ENCODE peak calls at places on chromosomes 7 and 10, in ten cellular contexts. A is WTC11, L is activated gamma-delta T cell treated with Interleukin-2 at 50 U/mL for 16 hours, B is activated T-cell treated with anti-CD3 and anti-CD28 coated beads for 48 hours, G is frontal cortex, I is NCI-H1105 treated with DMSO at 0.1 percent for 48 hours, V is H4, R is mucosa of descending colon, X is brain microvascular endothelial cell, Y is AG10803. E is an unnamed sample.

GRCh38 chr10:24871006-24871405 is 81.4 kb downstream of the PRTFDC1 start:
- DNase-seq in A (no peak), L (no peak), B (no peak), G (no peak), I (no peak), V (no peak), R (no peak), X (no peak), Y (no peak), E (no peak)

GRCh38 chr10:126240483-126240882 is 147.8 kb downstream of the ADAM12 start:
- DNase-seq in A (no peak), L (no peak), B (no peak), G (peak; percentile 36), I (no peak), V (no peak), R (no peak), X (peak; percentile 49), Y (no peak), E (no peak)

GRCh38 chr10:89332718-89333281 is 5.0 kb downstream of the IFIT3 start:
- DNase-seq in A (no peak), L (no peak), B (no peak), G (no peak), I (no peak), V (no peak), R (no peak), X (no peak), Y (no peak), E (no peak)

GRCh38 chr10:2897619-2898508 is 169.5 kb upstream of the PFKP start:
- DNase-seq in A (no peak), L (no peak), B (peak; percentile 19), G (no peak), I (no peak), V (no peak), R (no peak), X (no peak), Y (no peak), E (no peak)

GRCh38 chr10:125911990-125912389 is 15.6 kb downstream of the FANK1 start:
- DNase-seq in A (no peak), L (no peak), B (no peak), G (no peak), I (no peak), V (no peak), R (peak; percentile 71), X (no peak), Y (no peak), E (no peak)

GRCh38 chr10:24357344-24358021 is 148.5 kb downstream of the KIAA1217 start:
- DNase-seq in A (peak; percentile 21), L (no peak), B (no peak), G (no peak), I (no peak), V (no peak), R (no peak), X (no peak), Y (no peak), E (no peak)

GRCh38 chr7:70238171-70238575 is 639.9 kb downstream of the AUTS2 start:
- DNase-seq in A (no peak), L (no peak), B (no peak), G (no peak), I (no peak), V (no peak), R (no peak), X (no peak), Y (no peak), E (no peak)

GRCh38 chr10:21399392-21400015 is 126.0 kb downstream of the SKIDA1 start:
- DNase-seq in A (no peak), L (no peak), B (no peak), G (no peak), I (no peak), V (peak; percentile 49), R (no peak), X (peak; percentile 94), Y (peak; percentile 95), E (no peak)

GRCh38 chr10:3477683-3478082 is 305.1 kb upstream of the PITRM1 start:
- DNase-seq in A (no peak), L (no peak), B (no peak), G (no peak), I (no peak), V (peak; percentile 24), R (no peak), X (peak; percentile 41), Y (peak; percentile 76), E (no peak)

GRCh38 chr10:4372601-4373000 is 453.4 kb upstream of the AKR1E2 start:
- DNase-seq in A (no peak), L (no peak), B (no peak), G (no peak), I (no peak), V (peak; percentile 82), R (no peak), X (peak; percentile 95), Y (peak; percentile 99), E (no peak)

GRCh38 chr7:1593091-1593866 is 23.4 kb upstream of the PSMG3 start:
- DNase-seq in A (no peak), L (no peak), B (no peak), G (no peak), I (no peak), V (no peak), R (peak; percentile 42), X (no peak), Y (no peak), E (no peak)

GRCh38 chr10:101217450-101218281 is 11.6 kb downstream of the LBX1 start:
- DNase-seq in A (peak; percentile 89), L (no peak), B (no peak), G (peak; percentile 37), I (no peak), V (no peak), R (no peak), X (no peak), Y (peak; percentile 22), E (no peak)

GRCh38 chr10:86221442-86222335 is 144.9 kb downstream of the GRID1 start:
- DNase-seq in A (no peak), L (no peak), B (no peak), G (no peak), I (no peak), V (no peak), R (no peak), X (no peak), Y (no peak), E (no peak)

GRCh38 chr7:67137464-67137863 is 140.8 kb downstream of the TYW1 start:
- DNase-seq in A (no peak), L (no peak), B (no peak), G (no peak), I (no peak), V (no peak), R (no peak), X (no peak), Y (peak; percentile 12), E (no peak)

GRCh38 chr7:108130261-108130660 is at the start of gene LAMB4:
- DNase-seq in A (no peak), L (no peak), B (no peak), G (no peak), I (no peak), V (no peak), R (no peak), X (no peak), Y (no peak), E (no peak)

GRCh38 chr7:130409067-130409721 is 28.9 kb downstream of the CPA1 start:
- DNase-seq in A (no peak), L (no peak), B (no peak), G (no peak), I (peak; percentile 43), V (no peak), R (no peak), X (no peak), Y (peak; percentile 54), E (no peak)

GRCh38 chr10:44384601-44385422 is at the start of gene CXCL12:
- DNase-seq in A (peak; percentile 78), L (no peak), B (no peak), G (peak; percentile 62), I (no peak), V (no peak), R (no peak), X (no peak), Y (peak; percentile 41), E (no peak)

GRCh38 chr10:85548038-85548437 is 818.6 kb downstream of the GRID1 start:
- DNase-seq in A (no peak), L (peak; percentile 23), B (no peak), G (peak; percentile 6), I (peak; percentile 46), V (peak; percentile 79), R (no peak), X (peak; percentile 41), Y (peak; percentile 28), E (no peak)

E was measured in iPS DF 6.9.